ENCODE peak calls at places on chromosomes 5 and 9, in seven cellular contexts. R is cardiac fibroblast, S is lower leg skin, D is tibial nerve, Q is right atrium auricular region, O is fibroblast of the aortic adventitia, M is cardiac muscle cell. V is an unnamed sample.

GRCh38 chr5:68024426-68024825 is 191.1 kb upstream of the PIK3R1 start:
- DNase-seq in R (no peak), D (no peak), Q (no peak), S (no peak), O (peak; percentile 41), M (no peak), V (no peak)

GRCh38 chr5:169164481-169164925 is 136.4 kb downstream of the SLIT3 start:
- DNase-seq in D (no peak), Q (no peak), O (peak; percentile 94), R (peak; percentile 80), S (peak; percentile 42), M (peak; percentile 62), V (no peak)

GRCh38 chr9:114344692-114345091 is 15.0 kb downstream of the ORM2 start:
- DNase-seq in M (no peak), O (no peak), R (no peak), Q (no peak), D (no peak), S (no peak), V (no peak)

GRCh38 chr9:124663046-124663961 is 107.8 kb downstream of the NR6A1 start:
- DNase-seq in Q (no peak), M (no peak), D (no peak), S (no peak), R (peak; percentile 11), O (no peak), V (no peak)

GRCh38 chr5:143207563-143208364 is 195.7 kb downstream of the NR3C1 start:
- DNase-seq in D (no peak), S (no peak), Q (no peak), R (peak; percentile 13), M (no peak), O (no peak), V (no peak)

GRCh38 chr5:124736111-124736813 is 10.2 kb downstream of the ZNF608 start:
- DNase-seq in Q (no peak), O (peak; percentile 90), D (no peak), R (no peak), M (peak; percentile 33), S (no peak), V (no peak)

GRCh38 chr5:1524799-1525623 is 1.3 kb upstream of the LPCAT1 start:
- DNase-seq in O (no peak), S (no peak), Q (peak; percentile 57), R (no peak), M (no peak), D (peak; percentile 13), V (no peak)

GRCh38 chr5:135116146-135116545 is 82.1 kb upstream of the PITX1 start:
- DNase-seq in Q (peak; percentile 65), O (no peak), S (peak; percentile 42), D (no peak), R (no peak), M (no peak), V (no peak)

GRCh38 chr9:18061332-18061731 is 412.6 kb upstream of the ADAMTSL1 start:
- DNase-seq in Q (no peak), M (no peak), D (no peak), R (no peak), S (no peak), O (no peak), V (no peak)

GRCh38 chr5:95620870-95621838 is 1.3 kb downstream of the GPR150 start:
- DNase-seq in S (no peak), D (no peak), M (peak; percentile 46), O (no peak), Q (no peak), R (peak; percentile 23), V (peak; percentile 16)

GRCh38 chr5:97838214-97838613 is 655.2 kb upstream of the RIOK2 start:
- DNase-seq in S (no peak), R (peak; percentile 93), Q (no peak), D (no peak), O (peak; percentile 97), M (peak; percentile 96), V (no peak)

GRCh38 chr5:107063511-107063910 is 607.2 kb downstream of the EFNA5 start:
- DNase-seq in D (no peak), O (no peak), R (no peak), M (no peak), Q (no peak), S (no peak), V (no peak)

GRCh38 chr5:36948041-36948440 is 71.5 kb downstream of the NIPBL start:
- DNase-seq in R (peak; percentile 36), S (no peak), O (peak; percentile 43), M (peak; percentile 35), Q (no peak), D (no peak), V (no peak)

GRCh38 chr9:109242751-109243150 is 75.7 kb upstream of the FRRS1L start:
- DNase-seq in S (no peak), M (no peak), D (no peak), O (no peak), R (no peak), Q (no peak), V (no peak)

GRCh38 chr5:149459891-149460290 is 80.8 kb upstream of the IL17B start:
- DNase-seq in R (peak; percentile 26), O (no peak), Q (no peak), D (no peak), M (no peak), S (no peak), V (no peak)

GRCh38 chr5:120624021-120624563 is 160.0 kb downstream of the PRR16 start:
- DNase-seq in M (peak; percentile 73), O (peak; percentile 90), R (peak; percentile 76), Q (no peak), S (no peak), D (no peak), V (no peak)

GRCh38 chr5:140632366-140633080 is 452 bp downstream of the CD14 start:
- DNase-seq in D (peak; percentile 23), M (peak; percentile 80), S (no peak), Q (peak; percentile 68), O (peak; percentile 71), R (peak; percentile 77), V (no peak)

GRCh38 chr5:71778678-71779276 is 59.7 kb downstream of the CARTPT start:
- DNase-seq in Q (no peak), S (no peak), M (peak; percentile 57), O (peak; percentile 65), R (peak; percentile 28), D (no peak), V (no peak)

GRCh38 chr5:13566903-13567339 is 377.6 kb downstream of the DNAH5 start:
- DNase-seq in M (no peak), S (no peak), Q (no peak), D (no peak), R (no peak), O (peak; percentile 83), V (no peak)

GRCh38 chr5:128844354-128844923 is 120.8 kb upstream of the SLC27A6 start:
- DNase-seq in O (peak; percentile 43), R (peak; percentile 58), M (peak; percentile 53), Q (no peak), S (no peak), D (no peak), V (no peak)

GRCh38 chr5:33409435-33410146 is 31.2 kb upstream of the TARS1 start:
- DNase-seq in D (no peak), M (peak; percentile 74), S (peak; percentile 21), O (peak; percentile 86), R (peak; percentile 70), Q (no peak), V (no peak)

GRCh38 chr9:128169925-128170324 is 9.9 kb downstream of the BBLN start:
- DNase-seq in R (no peak), S (no peak), O (no peak), Q (no peak), D (no peak), M (no peak), V (peak; percentile 86)

GRCh38 chr9:130893250-130894101 is 3.1 kb downstream of the QRFP start:
- DNase-seq in Q (no peak), M (no peak), S (no peak), D (no peak), R (no peak), O (no peak), V (no peak)

GRCh38 chr5:96117863-96118651 is 156.4 kb upstream of the ELL2 start:
- DNase-seq in S (no peak), M (no peak), R (no peak), D (no peak), O (peak; percentile 33), Q (no peak), V (no peak)

DNA sequence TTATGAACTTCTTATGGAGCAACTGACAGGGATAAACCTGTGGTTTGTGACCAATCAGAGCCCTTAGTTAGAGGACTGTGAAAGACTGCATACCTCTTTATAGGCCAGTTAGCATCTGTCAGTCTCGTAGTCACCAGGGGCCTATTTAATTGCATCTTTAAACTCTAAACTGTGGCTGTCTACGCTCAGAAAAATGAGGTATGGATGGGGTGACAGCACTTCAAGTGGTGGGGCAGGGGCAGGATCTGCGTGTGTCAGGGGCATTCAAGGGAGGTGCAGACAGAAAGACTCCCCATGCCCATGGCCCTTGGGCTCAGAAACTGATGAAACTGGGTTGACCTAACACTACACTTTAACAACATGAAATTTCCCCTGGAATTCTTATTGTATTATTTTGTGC is 132.6 kb upstream of the TBCA start:
- DNase-seq in D (no peak), S (no peak), Q (no peak), M (no peak), R (no peak), O (no peak), V (no peak)
- TF ChIP-seq CTCF in D (no peak), S (no peak), Q (no peak), M (no peak), R (no peak), O (no peak), V (no peak)

DNA sequence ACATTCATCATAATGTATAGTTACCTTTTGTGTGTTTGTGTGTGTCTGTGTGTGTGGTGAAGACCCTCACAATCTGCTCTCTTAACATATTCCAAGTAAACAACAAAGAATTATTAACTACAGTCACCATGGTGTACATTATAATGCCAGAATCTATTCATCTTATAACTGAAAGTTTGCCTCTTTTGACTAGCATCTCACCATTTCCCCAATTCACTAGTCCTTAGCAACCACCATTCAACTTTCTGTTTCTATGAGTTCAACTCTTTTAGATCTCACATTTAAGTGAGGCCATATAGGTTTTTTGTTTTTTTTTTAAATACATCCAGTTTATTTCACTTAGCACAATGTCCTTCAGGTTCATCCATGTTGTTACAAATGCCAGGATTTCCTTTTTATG is 83.6 kb downstream of the SMC2 start:
- DNase-seq in S (no peak), D (no peak), M (no peak), Q (no peak), O (no peak), R (no peak), V (no peak)
- TF ChIP-seq CTCF in S (no peak), D (no peak), M (no peak), Q (no peak), O (no peak), R (no peak), V (no peak)

GRCh38 chr9:13397220-13397619 is 117.7 kb upstream of the MPDZ start:
- DNase-seq in S (no peak), M (no peak), O (no peak), R (no peak), Q (no peak), D (no peak), V (no peak)
- TF ChIP-seq CTCF in S (no peak), M (no peak), O (no peak), R (no peak), Q (no peak), D (no peak), V (no peak)

GRCh38 chr5:131661931-131662330 is 26.9 kb upstream of the RAPGEF6 start:
- DNase-seq in D (no peak), O (no peak), M (no peak), Q (no peak), R (no peak), S (no peak), V (no peak)

GRCh38 chr5:131659290-131659689 is 24.3 kb upstream of the RAPGEF6 start:
- DNase-seq in O (no peak), R (no peak), D (no peak), Q (no peak), S (no peak), M (no peak), V (no peak)

GRCh38 chr5:131659841-131660240 is 24.8 kb upstream of the RAPGEF6 start:
- DNase-seq in S (no peak), O (no peak), M (no peak), R (no peak), D (no peak), Q (no peak), V (no peak)

GRCh38 chr5:131664929-131665328 is 29.9 kb upstream of the RAPGEF6 start:
- DNase-seq in Q (no peak), S (no peak), M (no peak), O (no peak), D (no peak), R (no peak), V (no peak)
- TF ChIP-seq CTCF in Q (no peak), S (no peak), M (no peak), O (no peak), D (no peak), R (no peak), V (no peak)